ENCODE peak calls at places on chromosomes 6 and 20, in four cellular contexts. One of them, this sample, is unnamed.
A peak's percentile ranks its signal among the peaks of the same experiment; 100 is the strongest.

GRCh38 chr6:65570340-65570739 is 136.7 kb downstream of the EYS start:
- DNase-seq in adrenal gland: no peak
- DNase-seq in WTC11: no peak
- DNase-seq in brain microvascular endothelial cell: no peak
- DNase-seq in this sample: no peak

GRCh38 chr6:35049346-35049745 is 91.8 kb downstream of the TCP11 start:
- DNase-seq in adrenal gland: no peak
- DNase-seq in WTC11: no peak
- DNase-seq in brain microvascular endothelial cell: no peak
- DNase-seq in this sample: peak; percentile 22

GRCh38 chr6:134821914-134822862 is 127.7 kb downstream of the ALDH8A1 start:
- DNase-seq in adrenal gland: no peak
- DNase-seq in WTC11: no peak
- DNase-seq in brain microvascular endothelial cell: peak; percentile 34
- DNase-seq in this sample: no peak

GRCh38 chr6:2969549-2969948 is 1.8 kb downstream of the SERPINB6 start:
- DNase-seq in adrenal gland: no peak
- DNase-seq in WTC11: no peak
- DNase-seq in brain microvascular endothelial cell: no peak
- DNase-seq in this sample: no peak

GRCh38 chr20:45882469-45883099 is 1.6 kb downstream of the ZSWIM1 start:
- DNase-seq in adrenal gland: no peak
- DNase-seq in WTC11: no peak
- DNase-seq in brain microvascular endothelial cell: no peak
- DNase-seq in this sample: no peak

GRCh38 chr6:135202821-135203220 is 21.7 kb downstream of the MYB start:
- DNase-seq in adrenal gland: no peak
- DNase-seq in WTC11: no peak
- DNase-seq in brain microvascular endothelial cell: no peak
- DNase-seq in this sample: no peak

GRCh38 chr20:10619427-10619826 is 54.4 kb downstream of the JAG1 start:
- DNase-seq in adrenal gland: no peak
- DNase-seq in WTC11: no peak
- DNase-seq in brain microvascular endothelial cell: peak; percentile 83
- DNase-seq in this sample: no peak

GRCh38 chr6:54695815-54696214 is 150.8 kb upstream of the FAM83B start:
- DNase-seq in adrenal gland: no peak
- DNase-seq in WTC11: no peak
- DNase-seq in brain microvascular endothelial cell: no peak
- DNase-seq in this sample: no peak

GRCh38 chr20:51760905-51761544 is 7.2 kb downstream of the ATP9A start:
- DNase-seq in adrenal gland: no peak
- DNase-seq in WTC11: no peak
- DNase-seq in brain microvascular endothelial cell: peak; percentile 48
- DNase-seq in this sample: no peak

GRCh38 chr6:101853226-101853625 is 459.7 kb downstream of the GRIK2 start:
- DNase-seq in adrenal gland: no peak
- DNase-seq in WTC11: no peak
- DNase-seq in brain microvascular endothelial cell: peak; percentile 14
- DNase-seq in this sample: no peak

GRCh38 chr20:18443841-18444240 is 23.0 kb downstream of the DZANK1 start:
- DNase-seq in adrenal gland: no peak
- DNase-seq in WTC11: no peak
- DNase-seq in brain microvascular endothelial cell: no peak
- DNase-seq in this sample: no peak

GRCh38 chr6:3139090-3139903 is 18.0 kb downstream of the TUBB2A start:
- DNase-seq in adrenal gland: peak; percentile 45
- DNase-seq in WTC11: no peak
- DNase-seq in brain microvascular endothelial cell: peak; percentile 65
- DNase-seq in this sample: peak; percentile 91

GRCh38 chr20:45968801-45969711 is 2.9 kb downstream of the ZNF335 start:
- DNase-seq in adrenal gland: peak; percentile 39
- DNase-seq in WTC11: no peak
- DNase-seq in brain microvascular endothelial cell: peak; percentile 71
- DNase-seq in this sample: peak; percentile 43

GRCh38 chr6:47477497-47478232 is at the start of gene CD2AP:
- DNase-seq in adrenal gland: peak; percentile 89
- DNase-seq in WTC11: peak; percentile 97
- DNase-seq in brain microvascular endothelial cell: peak; percentile 63
- DNase-seq in this sample: peak; percentile 62

GRCh38 chr6:160077526-160077925 is 44.1 kb upstream of the SLC22A1 start:
- DNase-seq in adrenal gland: no peak
- DNase-seq in WTC11: no peak
- DNase-seq in brain microvascular endothelial cell: no peak
- DNase-seq in this sample: no peak

GRCh38 chr6:150142304-150142656 is 564 bp upstream of the PPP1R14C start:
- DNase-seq in adrenal gland: no peak
- DNase-seq in WTC11: no peak
- DNase-seq in brain microvascular endothelial cell: no peak
- DNase-seq in this sample: no peak

GRCh38 chr6:81241126-81241525 is 511.4 kb downstream of the TENT5A start:
- DNase-seq in adrenal gland: no peak
- DNase-seq in WTC11: no peak
- DNase-seq in brain microvascular endothelial cell: no peak
- DNase-seq in this sample: no peak

GRCh38 chr20:18428490-18429173 is 38.2 kb downstream of the DZANK1 start:
- DNase-seq in adrenal gland: peak; percentile 68
- DNase-seq in WTC11: no peak
- DNase-seq in brain microvascular endothelial cell: peak; percentile 7
- DNase-seq in this sample: no peak

GRCh38 chr20:20582733-20583132 is 129.7 kb downstream of the RALGAPA2 start:
- DNase-seq in adrenal gland: no peak
- DNase-seq in WTC11: no peak
- DNase-seq in brain microvascular endothelial cell: no peak
- DNase-seq in this sample: no peak

GRCh38 chr6:155100591-155100990 is 105.5 kb downstream of the TIAM2 start:
- DNase-seq in adrenal gland: no peak
- DNase-seq in WTC11: no peak
- DNase-seq in brain microvascular endothelial cell: no peak
- DNase-seq in this sample: no peak

GRCh38 chr6:14540859-14541540 is 423.4 kb downstream of the CD83 start:
- DNase-seq in adrenal gland: no peak
- DNase-seq in WTC11: no peak
- DNase-seq in brain microvascular endothelial cell: no peak
- DNase-seq in this sample: no peak

GRCh38 chr6:100691972-100692371 is 189.2 kb downstream of the ASCC3 start:
- DNase-seq in adrenal gland: no peak
- DNase-seq in WTC11: no peak
- DNase-seq in brain microvascular endothelial cell: no peak
- DNase-seq in this sample: no peak

GRCh38 chr6:164477126-164477525 is 832.3 kb downstream of the C6orf118 start:
- DNase-seq in adrenal gland: no peak
- DNase-seq in WTC11: no peak
- DNase-seq in brain microvascular endothelial cell: peak; percentile 8
- DNase-seq in this sample: no peak

GRCh38 chr6:35718354-35718695 is 18.5 kb upstream of the ARMC12 start:
- DNase-seq in adrenal gland: no peak
- DNase-seq in WTC11: no peak
- DNase-seq in brain microvascular endothelial cell: no peak
- DNase-seq in this sample: no peak

GRCh38 chr6:26538936-26539615 is 910 bp downstream of the HMGN4 start:
- DNase-seq in adrenal gland: no peak
- DNase-seq in WTC11: no peak
- DNase-seq in brain microvascular endothelial cell: no peak
- DNase-seq in this sample: no peak

GRCh38 chr6:7697432-7697819 is 28.5 kb upstream of the BMP6 start:
- DNase-seq in adrenal gland: no peak
- DNase-seq in WTC11: no peak
- DNase-seq in brain microvascular endothelial cell: peak; percentile 34
- DNase-seq in this sample: no peak

GRCh38 chr6:14117158-14118090 is at the start of gene CD83:
- DNase-seq in adrenal gland: peak; percentile 68
- DNase-seq in WTC11: peak; percentile 56
- DNase-seq in brain microvascular endothelial cell: peak; percentile 43
- DNase-seq in this sample: peak; percentile 81

GRCh38 chr6:155351273-155352129 is 37.2 kb upstream of the TFB1M start:
- DNase-seq in adrenal gland: no peak
- DNase-seq in WTC11: no peak
- DNase-seq in brain microvascular endothelial cell: no peak
- DNase-seq in this sample: no peak

GRCh38 chr6:36781669-36782068 is 57.6 kb downstream of the CPNE5 start:
- DNase-seq in adrenal gland: no peak
- DNase-seq in WTC11: no peak
- DNase-seq in brain microvascular endothelial cell: no peak
- DNase-seq in this sample: no peak

GRCh38 chr20:59493926-59494325 is 110.4 kb upstream of the PHACTR3 start:
- DNase-seq in adrenal gland: no peak
- DNase-seq in WTC11: no peak
- DNase-seq in brain microvascular endothelial cell: no peak
- DNase-seq in this sample: no peak

GRCh38 chr20:45611054-45611453 is 18.5 kb upstream of the WFDC10A start:
- DNase-seq in adrenal gland: no peak
- DNase-seq in WTC11: no peak
- DNase-seq in brain microvascular endothelial cell: peak; percentile 73
- DNase-seq in this sample: no peak

GRCh38 chr6:149483302-149483701 is 1.5 kb downstream of the ZC3H12D start:
- DNase-seq in adrenal gland: no peak
- DNase-seq in WTC11: no peak
- DNase-seq in brain microvascular endothelial cell: no peak
- DNase-seq in this sample: no peak

GRCh38 chr6:122609881-122610689 is at the start of gene PKIB:
- DNase-seq in adrenal gland: peak; percentile 77
- DNase-seq in WTC11: peak; percentile 85
- DNase-seq in brain microvascular endothelial cell: peak; percentile 37
- DNase-seq in this sample: peak; percentile 47

GRCh38 chr6:124203812-124204167 is 400.1 kb downstream of the NKAIN2 start:
- DNase-seq in adrenal gland: no peak
- DNase-seq in WTC11: no peak
- DNase-seq in brain microvascular endothelial cell: no peak
- DNase-seq in this sample: no peak

GRCh38 chr6:30169658-30170614 is 6.6 kb downstream of the TRIM15 start:
- DNase-seq in adrenal gland: no peak
- DNase-seq in WTC11: no peak
- DNase-seq in brain microvascular endothelial cell: peak; percentile 47
- DNase-seq in this sample: no peak

GRCh38 chr20:64050261-64051032 is 1.0 kb upstream of the SOX18 start:
- DNase-seq in adrenal gland: no peak
- DNase-seq in WTC11: no peak
- DNase-seq in brain microvascular endothelial cell: no peak
- DNase-seq in this sample: no peak
- TF ChIP-seq CTCF in adrenal gland: no peak
- TF ChIP-seq CTCF in WTC11: no peak
- TF ChIP-seq CTCF in brain microvascular endothelial cell: no peak
- TF ChIP-seq CTCF in this sample: no peak

GRCh38 chr6:106547961-106548453 is 81.3 kb downstream of the RTN4IP1 start:
- DNase-seq in adrenal gland: no peak
- DNase-seq in WTC11: no peak
- DNase-seq in brain microvascular endothelial cell: peak; percentile 59
- DNase-seq in this sample: no peak
- TF ChIP-seq CTCF in adrenal gland: no peak
- TF ChIP-seq CTCF in WTC11: no peak
- TF ChIP-seq CTCF in brain microvascular endothelial cell: peak; percentile 9
- TF ChIP-seq CTCF in this sample: no peak

GRCh38 chr6:125888989-125889656 is 67.4 kb upstream of the HINT3 start:
- DNase-seq in adrenal gland: no peak
- DNase-seq in WTC11: peak; percentile 24
- DNase-seq in brain microvascular endothelial cell: peak; percentile 54
- DNase-seq in this sample: no peak
- TF ChIP-seq CTCF in adrenal gland: no peak
- TF ChIP-seq CTCF in WTC11: peak; percentile 42
- TF ChIP-seq CTCF in brain microvascular endothelial cell: peak; percentile 66
- TF ChIP-seq CTCF in this sample: peak; percentile 73

DNA sequence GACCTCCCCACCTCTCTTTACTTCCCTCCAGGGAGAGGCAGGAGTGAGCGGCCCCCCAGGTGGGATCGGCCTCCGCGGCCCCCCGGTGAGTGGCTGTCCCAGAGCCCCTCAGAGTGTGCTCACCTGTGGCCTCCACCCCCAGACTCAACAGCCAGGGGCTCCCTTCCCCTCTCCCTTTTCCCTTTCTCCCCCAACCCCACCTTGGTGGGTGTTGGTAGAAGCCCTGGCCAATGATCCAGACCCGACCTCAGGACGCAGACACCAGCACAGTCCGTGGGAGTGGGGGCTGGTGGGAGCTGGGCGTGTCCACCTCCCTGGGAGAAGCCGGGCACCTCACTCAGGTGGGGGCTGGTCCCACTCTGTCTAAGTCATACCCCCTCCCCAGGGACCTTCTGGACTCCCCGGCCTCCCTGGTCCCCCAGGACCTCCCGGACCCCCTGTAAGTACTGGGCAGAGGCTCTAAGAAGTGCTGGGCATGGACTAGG is 4.9 kb downstream of the COL9A3 start:
- DNase-seq in adrenal gland: no peak
- DNase-seq in WTC11: no peak
- DNase-seq in brain microvascular endothelial cell: no peak
- DNase-seq in this sample: no peak
- TF ChIP-seq CTCF in adrenal gland: no peak
- TF ChIP-seq CTCF in WTC11: no peak
- TF ChIP-seq CTCF in brain microvascular endothelial cell: no peak
- TF ChIP-seq CTCF in this sample: no peak

GRCh38 chr20:57498425-57499400 is 26.2 kb downstream of the CTCFL start:
- DNase-seq in adrenal gland: no peak
- DNase-seq in WTC11: peak; percentile 54
- DNase-seq in brain microvascular endothelial cell: peak; percentile 29
- DNase-seq in this sample: no peak
- TF ChIP-seq CTCF in adrenal gland: no peak
- TF ChIP-seq CTCF in WTC11: no peak
- TF ChIP-seq CTCF in brain microvascular endothelial cell: peak; percentile 67
- TF ChIP-seq CTCF in this sample: peak; percentile 55

GRCh38 chr6:21083708-21084107 is 509.8 kb upstream of the SOX4 start:
- DNase-seq in adrenal gland: no peak
- DNase-seq in WTC11: no peak
- DNase-seq in brain microvascular endothelial cell: no peak
- DNase-seq in this sample: no peak
- TF ChIP-seq CTCF in adrenal gland: no peak
- TF ChIP-seq CTCF in WTC11: no peak
- TF ChIP-seq CTCF in brain microvascular endothelial cell: no peak
- TF ChIP-seq CTCF in this sample: no peak

DNA sequence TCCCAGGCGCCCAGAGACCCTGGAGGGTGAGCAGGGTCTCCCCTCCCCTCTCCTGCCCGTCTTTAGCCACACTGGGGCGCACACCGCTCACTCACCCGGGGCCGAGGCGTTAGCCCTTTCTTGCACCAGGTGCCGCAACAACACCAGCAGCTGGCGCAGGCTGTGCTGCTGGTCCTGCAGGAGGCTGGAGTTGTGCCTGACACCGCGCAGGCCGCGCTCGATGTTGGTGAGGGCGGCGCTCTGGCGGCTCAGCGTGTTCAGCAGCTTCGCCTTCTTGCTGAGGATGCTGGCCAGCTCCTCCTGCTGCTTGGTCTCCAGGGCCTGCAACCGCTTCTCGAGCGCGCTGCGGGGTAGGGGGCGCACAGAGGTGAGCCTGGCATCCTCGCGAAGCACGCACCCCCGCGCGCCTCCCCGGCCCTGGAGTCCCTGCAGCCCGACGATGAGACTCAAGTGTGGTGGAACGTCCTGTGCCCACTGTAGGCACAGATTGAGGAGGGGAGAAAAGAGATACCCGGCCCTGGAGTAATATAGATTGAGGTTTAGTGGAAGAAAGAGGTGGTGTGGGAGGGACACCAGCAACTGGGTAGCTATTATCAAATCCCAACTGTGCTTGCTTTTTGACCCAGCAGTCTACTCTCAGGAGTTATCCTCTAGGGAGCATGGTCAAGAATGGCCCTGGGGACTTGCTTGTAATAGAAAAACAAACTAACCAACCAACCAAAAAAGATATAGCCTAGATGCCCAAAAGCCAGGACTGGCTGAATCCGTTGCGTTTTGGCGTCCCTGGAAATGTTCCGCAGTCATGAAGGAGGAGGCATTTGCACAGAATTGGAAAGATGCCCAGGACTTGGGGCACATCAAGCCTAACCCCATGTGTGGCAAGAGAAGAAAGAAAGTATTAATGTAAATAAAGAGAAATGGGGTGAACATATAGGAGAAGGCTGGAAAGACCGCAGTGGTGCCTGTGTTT is 30.9 kb downstream of the ANGPT4 start:
- DNase-seq in adrenal gland: no peak
- DNase-seq in WTC11: peak; percentile 90
- DNase-seq in brain microvascular endothelial cell: peak; percentile 19
- DNase-seq in this sample: no peak
- TF ChIP-seq CTCF in adrenal gland: no peak
- TF ChIP-seq CTCF in WTC11: no peak
- TF ChIP-seq CTCF in brain microvascular endothelial cell: peak; percentile 8
- TF ChIP-seq CTCF in this sample: peak; percentile 25

This sample was measured in CD14-positive monocyte.